ENCODE peak calls at places on chromosome 6, in ten cellular contexts. I is germinal center; Q is astrocyte; W is endodermal cell; B is activated CD4-positive, alpha-beta T cell treated with anti-CD3 and anti-CD28 coated beads, Interleukin-2, amount 10 ng/mL, durations not matched to agents 7 days and 5 days; C is heart left ventricle; U is HT1080; R is Daoy; G is tibial nerve; H is posterior cingulate gyrus. D is an unnamed sample.

GRCh38 chr6:53431704-53432103 is 83.0 kb upstream of the ELOVL5 start:
- DNase-seq in G (no peak), I (no peak), R (no peak), W (no peak), Q (no peak), B (no peak), U (no peak), H (no peak), C (no peak), D (no peak)

GRCh38 chr6:43455034-43455747 is at the start of gene DLK2:
- DNase-seq in G (no peak), R (peak; percentile 43), H (no peak), C (no peak), U (no peak), B (peak; percentile 12), I (peak; percentile 65), W (no peak), Q (no peak), D (no peak)

GRCh38 chr6:3532296-3532916 is 75.6 kb upstream of the SLC22A23 start:
- DNase-seq in G (no peak), W (no peak), B (no peak), C (no peak), H (no peak), R (no peak), Q (no peak), U (no peak), I (no peak), D (no peak)

GRCh38 chr6:45966797-45967196 is 48.9 kb downstream of the CLIC5 start:
- DNase-seq in B (no peak), C (no peak), W (no peak), I (no peak), U (no peak), R (no peak), H (no peak), Q (no peak), G (no peak), D (no peak)

GRCh38 chr6:81752969-81753708 is 658 bp upstream of the TENT5A start:
- DNase-seq in R (peak; percentile 94), B (peak; percentile 59), I (peak; percentile 24), U (peak; percentile 85), C (peak; percentile 98), G (peak; percentile 87), H (peak; percentile 93), W (peak; percentile 87), Q (peak; percentile 85), D (peak; percentile 8)

GRCh38 chr6:84500726-84501125 is 263.7 kb downstream of the TBX18 start:
- DNase-seq in Q (no peak), C (no peak), B (no peak), R (no peak), U (no peak), I (no peak), H (no peak), G (no peak), W (no peak), D (no peak)

GRCh38 chr6:113856571-113857564 is at the start of gene MARCKS:
- DNase-seq in G (peak; percentile 83), U (no peak), B (peak; percentile 45), W (peak; percentile 91), Q (peak; percentile 84), R (peak; percentile 95), C (peak; percentile 90), H (peak; percentile 91), I (peak; percentile 85), D (no peak)

GRCh38 chr6:160177220-160177619 is 55.6 kb downstream of the SLC22A1 start:
- DNase-seq in H (no peak), G (no peak), Q (no peak), B (no peak), U (no peak), I (no peak), C (no peak), W (no peak), R (no peak), D (no peak)

GRCh38 chr6:120608826-120609225 is 725.5 kb downstream of the TBC1D32 start:
- DNase-seq in H (no peak), B (no peak), I (no peak), Q (peak; percentile 42), R (no peak), C (no peak), W (no peak), G (no peak), U (peak; percentile 57), D (no peak)

GRCh38 chr6:41335296-41335695 is at the start of gene NCR2:
- DNase-seq in Q (no peak), H (no peak), B (no peak), U (no peak), I (no peak), R (no peak), C (no peak), W (no peak), G (no peak), D (no peak)

GRCh38 chr6:19433101-19433500 is 404.1 kb upstream of the ID4 start:
- DNase-seq in W (no peak), H (no peak), I (no peak), B (no peak), U (no peak), Q (no peak), R (no peak), C (no peak), G (no peak), D (no peak)

GRCh38 chr6:116059713-116060571 is 749 bp downstream of the FRK start:
- DNase-seq in H (peak; percentile 38), U (no peak), C (peak; percentile 34), W (no peak), G (no peak), I (no peak), Q (peak; percentile 6), B (no peak), R (peak; percentile 50), D (no peak)